ENCODE peak calls at places on chromosomes 6 and 20, in seven cellular contexts. One of them, this sample, is unnamed. For H3K9me3, the result is how much of the 10 kb centered on the place peaks cover.

GRCh38 chr20:55255016-55255415 is 750.3 kb downstream of the CBLN4 start:
- DNase-seq in OCI-LY7: no peak
- DNase-seq in HCT116: no peak
- DNase-seq in right lobe of liver: no peak
- DNase-seq in neural progenitor cell: no peak
- DNase-seq in ovary: no peak
- DNase-seq in hepatocyte: no peak
- DNase-seq in this sample: no peak

GRCh38 chr20:2578430-2579192 is 42.2 kb downstream of the TMC2 start:
- DNase-seq in OCI-LY7: no peak
- DNase-seq in HCT116: no peak
- DNase-seq in right lobe of liver: no peak
- DNase-seq in neural progenitor cell: no peak
- DNase-seq in ovary: no peak
- DNase-seq in hepatocyte: peak
- DNase-seq in this sample: no peak

GRCh38 chr6:7143161-7143974 is 35.6 kb downstream of the RREB1 start:
- DNase-seq in OCI-LY7: no peak
- DNase-seq in HCT116: no peak
- DNase-seq in right lobe of liver: no peak
- DNase-seq in neural progenitor cell: no peak
- DNase-seq in ovary: no peak
- DNase-seq in hepatocyte: peak
- DNase-seq in this sample: peak

GRCh38 chr20:3759884-3760283 is 7.7 kb downstream of the ADISSP start:
- DNase-seq in OCI-LY7: no peak
- DNase-seq in HCT116: no peak
- DNase-seq in right lobe of liver: no peak
- DNase-seq in neural progenitor cell: no peak
- DNase-seq in ovary: no peak
- DNase-seq in hepatocyte: no peak
- DNase-seq in this sample: no peak

GRCh38 chr6:57247603-57248002 is 25.5 kb upstream of the RAB23 start:
- DNase-seq in OCI-LY7: no peak
- DNase-seq in HCT116: no peak
- DNase-seq in right lobe of liver: no peak
- DNase-seq in neural progenitor cell: no peak
- DNase-seq in ovary: no peak
- DNase-seq in hepatocyte: no peak
- DNase-seq in this sample: no peak

GRCh38 chr6:47669684-47670515 is 28.5 kb upstream of the ADGRF4 start:
- DNase-seq in OCI-LY7: no peak
- DNase-seq in HCT116: no peak
- DNase-seq in right lobe of liver: no peak
- DNase-seq in neural progenitor cell: peak
- DNase-seq in ovary: no peak
- DNase-seq in hepatocyte: peak
- DNase-seq in this sample: peak

GRCh38 chr6:86937219-86938079 is at the start of gene HTR1E:
- DNase-seq in OCI-LY7: no peak
- DNase-seq in HCT116: peak
- DNase-seq in right lobe of liver: peak
- DNase-seq in neural progenitor cell: peak
- DNase-seq in ovary: peak
- DNase-seq in hepatocyte: peak
- DNase-seq in this sample: peak

GRCh38 chr6:157239148-157239547 is 84.2 kb downstream of the TMEM242 start:
- DNase-seq in OCI-LY7: no peak
- DNase-seq in HCT116: no peak
- DNase-seq in right lobe of liver: no peak
- DNase-seq in neural progenitor cell: no peak
- DNase-seq in ovary: no peak
- DNase-seq in hepatocyte: no peak
- DNase-seq in this sample: no peak

GRCh38 chr6:138377042-138377441 is 663 bp upstream of the SMIM28 start:
- DNase-seq in OCI-LY7: no peak
- DNase-seq in HCT116: no peak
- DNase-seq in right lobe of liver: no peak
- DNase-seq in neural progenitor cell: no peak
- DNase-seq in ovary: no peak
- DNase-seq in hepatocyte: no peak
- DNase-seq in this sample: no peak

GRCh38 chr6:44699851-44700250 is 312.3 kb downstream of the CDC5L start:
- DNase-seq in OCI-LY7: no peak
- DNase-seq in HCT116: no peak
- DNase-seq in right lobe of liver: no peak
- DNase-seq in neural progenitor cell: no peak
- DNase-seq in ovary: no peak
- DNase-seq in hepatocyte: no peak
- DNase-seq in this sample: no peak

GRCh38 chr6:29916741-29917140 is 25.6 kb upstream of the HLA-A start:
- DNase-seq in OCI-LY7: no peak
- DNase-seq in HCT116: no peak
- DNase-seq in right lobe of liver: no peak
- DNase-seq in neural progenitor cell: no peak
- DNase-seq in ovary: no peak
- DNase-seq in hepatocyte: no peak
- DNase-seq in this sample: no peak

GRCh38 chr20:31595654-31596411 is 9.3 kb upstream of the ID1 start:
- DNase-seq in OCI-LY7: no peak
- DNase-seq in HCT116: peak
- DNase-seq in right lobe of liver: peak
- DNase-seq in neural progenitor cell: peak
- DNase-seq in ovary: peak
- DNase-seq in hepatocyte: peak
- DNase-seq in this sample: peak

GRCh38 chr6:133360194-133360593 is 119.0 kb downstream of the EYA4 start:
- DNase-seq in OCI-LY7: no peak
- DNase-seq in HCT116: no peak
- DNase-seq in right lobe of liver: no peak
- DNase-seq in neural progenitor cell: no peak
- DNase-seq in ovary: no peak
- DNase-seq in hepatocyte: no peak
- DNase-seq in this sample: no peak

GRCh38 chr6:10330515-10330914 is 84.4 kb downstream of the TFAP2A start:
- DNase-seq in OCI-LY7: no peak
- DNase-seq in HCT116: no peak
- DNase-seq in right lobe of liver: no peak
- DNase-seq in neural progenitor cell: no peak
- DNase-seq in ovary: no peak
- DNase-seq in hepatocyte: no peak
- DNase-seq in this sample: no peak

GRCh38 chr20:14117768-14118167 is 122.5 kb downstream of the MACROD2 start:
- DNase-seq in OCI-LY7: no peak
- DNase-seq in HCT116: no peak
- DNase-seq in right lobe of liver: no peak
- DNase-seq in neural progenitor cell: no peak
- DNase-seq in ovary: no peak
- DNase-seq in hepatocyte: no peak
- DNase-seq in this sample: no peak

GRCh38 chr20:46731770-46732169 is 22.3 kb downstream of the SLC2A10 start:
- DNase-seq in OCI-LY7: no peak
- DNase-seq in HCT116: no peak
- DNase-seq in right lobe of liver: no peak
- DNase-seq in neural progenitor cell: no peak
- DNase-seq in ovary: no peak
- DNase-seq in hepatocyte: no peak
- DNase-seq in this sample: no peak

GRCh38 chr6:42375007-42375635 is 76.6 kb downstream of the TRERF1 start:
- DNase-seq in OCI-LY7: no peak
- DNase-seq in HCT116: no peak
- DNase-seq in right lobe of liver: no peak
- DNase-seq in neural progenitor cell: no peak
- DNase-seq in ovary: no peak
- DNase-seq in hepatocyte: no peak
- DNase-seq in this sample: no peak

GRCh38 chr6:106972500-106972899 is 2.0 kb downstream of the CD24 start:
- DNase-seq in OCI-LY7: peak
- DNase-seq in HCT116: no peak
- DNase-seq in right lobe of liver: no peak
- DNase-seq in neural progenitor cell: peak
- DNase-seq in ovary: no peak
- DNase-seq in hepatocyte: peak
- DNase-seq in this sample: peak

GRCh38 chr6:150813993-150814359 is 51.5 kb upstream of the MTHFD1L start:
- DNase-seq in OCI-LY7: no peak
- DNase-seq in HCT116: peak
- DNase-seq in right lobe of liver: no peak
- DNase-seq in neural progenitor cell: no peak
- DNase-seq in ovary: no peak
- DNase-seq in hepatocyte: peak
- DNase-seq in this sample: no peak

GRCh38 chr6:12955996-12956395 is 239.4 kb downstream of the PHACTR1 start:
- DNase-seq in OCI-LY7: no peak
- DNase-seq in HCT116: no peak
- DNase-seq in right lobe of liver: no peak
- DNase-seq in neural progenitor cell: no peak
- DNase-seq in ovary: no peak
- DNase-seq in hepatocyte: no peak
- DNase-seq in this sample: no peak

GRCh38 chr20:9996944-9997343 is 37.8 kb upstream of the ANKEF1 start:
- DNase-seq in OCI-LY7: no peak
- DNase-seq in HCT116: no peak
- DNase-seq in right lobe of liver: no peak
- DNase-seq in neural progenitor cell: no peak
- DNase-seq in ovary: no peak
- DNase-seq in hepatocyte: no peak
- DNase-seq in this sample: no peak

GRCh38 chr6:75932067-75932466 is 140.4 kb downstream of the IMPG1 start:
- DNase-seq in OCI-LY7: peak
- DNase-seq in HCT116: peak
- DNase-seq in right lobe of liver: no peak
- DNase-seq in neural progenitor cell: peak
- DNase-seq in ovary: no peak
- DNase-seq in hepatocyte: peak
- DNase-seq in this sample: peak

GRCh38 chr6:12528171-12528570 is 188.4 kb upstream of the PHACTR1 start:
- DNase-seq in OCI-LY7: no peak
- DNase-seq in HCT116: no peak
- DNase-seq in right lobe of liver: no peak
- DNase-seq in neural progenitor cell: no peak
- DNase-seq in ovary: no peak
- DNase-seq in hepatocyte: no peak
- DNase-seq in this sample: no peak

DNA sequence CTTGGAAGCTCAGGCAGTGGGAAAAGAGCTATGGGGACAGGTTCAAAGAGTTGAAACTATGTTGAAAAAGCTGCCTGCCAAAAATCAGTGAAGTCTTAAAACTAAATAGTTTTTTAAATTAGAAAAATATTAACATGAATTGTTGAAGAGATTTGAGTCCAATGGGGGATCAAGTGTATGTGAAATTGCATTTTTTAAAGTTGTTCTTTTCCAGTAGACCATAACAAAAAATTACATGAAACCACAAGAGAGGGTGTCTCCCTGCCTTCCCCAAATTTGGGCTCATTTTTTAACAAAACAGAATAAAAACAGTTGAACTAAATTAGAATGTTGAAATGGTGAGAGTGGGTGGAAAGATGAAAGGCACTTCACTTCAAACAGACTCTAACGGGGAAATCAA is 31.5 kb upstream of the COL10A1 start:
- DNase-seq in OCI-LY7: no peak
- DNase-seq in HCT116: no peak
- DNase-seq in right lobe of liver: no peak
- DNase-seq in neural progenitor cell: no peak
- DNase-seq in ovary: no peak
- DNase-seq in hepatocyte: no peak
- DNase-seq in this sample: no peak
- H3K9me3 ChIP-seq in OCI-LY7: under half
- H3K9me3 ChIP-seq in HCT116: under half
- H3K9me3 ChIP-seq in right lobe of liver: under half
- H3K9me3 ChIP-seq in neural progenitor cell: under half
- H3K9me3 ChIP-seq in ovary: under half
- H3K9me3 ChIP-seq in hepatocyte: under half
- H3K9me3 ChIP-seq in this sample: under half

GRCh38 chr6:40116829-40117228 is 182.6 kb upstream of the MOCS1 start:
- DNase-seq in OCI-LY7: no peak
- DNase-seq in HCT116: no peak
- DNase-seq in right lobe of liver: no peak
- DNase-seq in neural progenitor cell: no peak
- DNase-seq in ovary: no peak
- DNase-seq in hepatocyte: no peak
- DNase-seq in this sample: no peak
- H3K9me3 ChIP-seq in OCI-LY7: under half
- H3K9me3 ChIP-seq in HCT116: under half
- H3K9me3 ChIP-seq in right lobe of liver: under half
- H3K9me3 ChIP-seq in neural progenitor cell: under half
- H3K9me3 ChIP-seq in ovary: under half
- H3K9me3 ChIP-seq in hepatocyte: under half
- H3K9me3 ChIP-seq in this sample: under half

GRCh38 chr6:169885831-169886230 is 134.4 kb downstream of the ERMARD start:
- DNase-seq in OCI-LY7: no peak
- DNase-seq in HCT116: no peak
- DNase-seq in right lobe of liver: no peak
- DNase-seq in neural progenitor cell: no peak
- DNase-seq in ovary: no peak
- DNase-seq in hepatocyte: no peak
- DNase-seq in this sample: no peak

GRCh38 chr6:169885131-169885530 is 133.7 kb downstream of the ERMARD start:
- DNase-seq in OCI-LY7: no peak
- DNase-seq in HCT116: no peak
- DNase-seq in right lobe of liver: no peak
- DNase-seq in neural progenitor cell: no peak
- DNase-seq in ovary: no peak
- DNase-seq in hepatocyte: no peak
- DNase-seq in this sample: no peak

GRCh38 chr6:169890049-169890448 is 138.6 kb downstream of the ERMARD start:
- DNase-seq in OCI-LY7: no peak
- DNase-seq in HCT116: no peak
- DNase-seq in right lobe of liver: no peak
- DNase-seq in neural progenitor cell: no peak
- DNase-seq in ovary: peak
- DNase-seq in hepatocyte: peak
- DNase-seq in this sample: peak

GRCh38 chr6:169886631-169887227 is 135.3 kb downstream of the ERMARD start:
- DNase-seq in OCI-LY7: no peak
- DNase-seq in HCT116: no peak
- DNase-seq in right lobe of liver: no peak
- DNase-seq in neural progenitor cell: peak
- DNase-seq in ovary: peak
- DNase-seq in hepatocyte: no peak
- DNase-seq in this sample: no peak

GRCh38 chr6:169887529-169888140 is 136.2 kb downstream of the ERMARD start:
- DNase-seq in OCI-LY7: no peak
- DNase-seq in HCT116: no peak
- DNase-seq in right lobe of liver: no peak
- DNase-seq in neural progenitor cell: no peak
- DNase-seq in ovary: no peak
- DNase-seq in hepatocyte: no peak
- DNase-seq in this sample: no peak
- H3K9me3 ChIP-seq in OCI-LY7: under half
- H3K9me3 ChIP-seq in HCT116: under half
- H3K9me3 ChIP-seq in right lobe of liver: under half
- H3K9me3 ChIP-seq in neural progenitor cell: under half
- H3K9me3 ChIP-seq in ovary: under half
- H3K9me3 ChIP-seq in hepatocyte: under half
- H3K9me3 ChIP-seq in this sample: under half

DNA sequence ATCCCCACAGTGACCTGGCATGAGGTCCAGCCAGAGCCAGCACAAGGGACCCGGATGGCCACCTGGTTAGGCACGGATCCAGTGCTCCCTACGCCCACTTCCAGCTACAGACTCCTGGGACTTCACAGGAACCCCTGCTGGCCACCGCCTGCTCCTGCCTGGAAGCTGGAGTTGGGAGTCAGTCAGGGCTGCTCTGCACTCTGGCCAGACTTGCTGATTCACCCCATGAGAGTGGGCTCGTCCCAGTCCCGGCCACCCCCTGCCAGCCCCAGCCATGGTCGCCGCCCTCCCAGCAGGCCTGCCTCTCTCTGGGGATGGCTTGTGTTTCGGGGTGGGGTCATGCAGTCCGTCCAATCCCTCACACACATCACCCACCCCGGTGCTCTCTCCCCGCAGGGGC is 125.8 kb downstream of the DLL1 start:
- DNase-seq in OCI-LY7: no peak
- DNase-seq in HCT116: no peak
- DNase-seq in right lobe of liver: peak
- DNase-seq in neural progenitor cell: no peak
- DNase-seq in ovary: no peak
- DNase-seq in hepatocyte: no peak
- DNase-seq in this sample: no peak
- H3K9me3 ChIP-seq in OCI-LY7: under half
- H3K9me3 ChIP-seq in HCT116: under half
- H3K9me3 ChIP-seq in right lobe of liver: under half
- H3K9me3 ChIP-seq in neural progenitor cell: under half
- H3K9me3 ChIP-seq in ovary: under half
- H3K9me3 ChIP-seq in hepatocyte: under half
- H3K9me3 ChIP-seq in this sample: under half